ENCODE peak calls at places on chromosomes 4 and X, in seven cellular contexts. One of them, this sample, is unnamed.

GRCh38 chrX:30261012-30261411 is 14.1 kb downstream of the MAGEB1 start:
- DNase-seq in GM12865: no peak
- DNase-seq in osteocyte: no peak
- DNase-seq in GM20000: no peak
- DNase-seq in lung: no peak
- DNase-seq in lower leg skin: no peak
- DNase-seq in Peyer's patch: no peak
- DNase-seq in this sample: no peak

GRCh38 chrX:155747520-155747919 is 133.6 kb upstream of the VAMP7 start:
- DNase-seq in GM20000: no peak
- DNase-seq in osteocyte: no peak
- DNase-seq in lower leg skin: no peak
- DNase-seq in lung: peak; percentile 64
- DNase-seq in GM12865: no peak
- DNase-seq in Peyer's patch: peak; percentile 57
- DNase-seq in this sample: no peak

GRCh38 chrX:5708209-5708608 is 520.5 kb downstream of the NLGN4X start:
- DNase-seq in lower leg skin: no peak
- DNase-seq in GM20000: no peak
- DNase-seq in osteocyte: no peak
- DNase-seq in GM12865: no peak
- DNase-seq in lung: no peak
- DNase-seq in Peyer's patch: no peak
- DNase-seq in this sample: no peak

GRCh38 chr4:138875886-138876608 is 139.5 kb upstream of the NOCT start:
- DNase-seq in GM12865: no peak
- DNase-seq in lung: no peak
- DNase-seq in Peyer's patch: no peak
- DNase-seq in osteocyte: no peak
- DNase-seq in lower leg skin: no peak
- DNase-seq in GM20000: no peak
- DNase-seq in this sample: no peak

GRCh38 chr4:162163892-162164759 is at the start of gene FSTL5:
- DNase-seq in GM12865: peak; percentile 67
- DNase-seq in osteocyte: no peak
- DNase-seq in Peyer's patch: peak; percentile 50
- DNase-seq in lower leg skin: peak; percentile 14
- DNase-seq in lung: peak; percentile 51
- DNase-seq in GM20000: peak; percentile 14
- DNase-seq in this sample: peak; percentile 42

GRCh38 chrX:69095260-69095659 is 70.0 kb downstream of the PJA1 start:
- DNase-seq in GM20000: no peak
- DNase-seq in GM12865: no peak
- DNase-seq in Peyer's patch: no peak
- DNase-seq in lung: no peak
- DNase-seq in osteocyte: no peak
- DNase-seq in lower leg skin: no peak
- DNase-seq in this sample: no peak

GRCh38 chr4:172997851-172998250 is 170.8 kb upstream of the GALNT7 start:
- DNase-seq in GM20000: no peak
- DNase-seq in osteocyte: no peak
- DNase-seq in GM12865: no peak
- DNase-seq in Peyer's patch: no peak
- DNase-seq in lower leg skin: no peak
- DNase-seq in lung: no peak
- DNase-seq in this sample: no peak

GRCh38 chr4:169988252-169988651 is 37.9 kb downstream of the MFAP3L start:
- DNase-seq in GM12865: no peak
- DNase-seq in Peyer's patch: no peak
- DNase-seq in lower leg skin: no peak
- DNase-seq in GM20000: no peak
- DNase-seq in lung: no peak
- DNase-seq in osteocyte: no peak
- DNase-seq in this sample: no peak

GRCh38 chrX:16171944-16172343 is 4.7 kb downstream of the MAGEB17 start:
- DNase-seq in osteocyte: no peak
- DNase-seq in lung: no peak
- DNase-seq in GM12865: no peak
- DNase-seq in lower leg skin: no peak
- DNase-seq in Peyer's patch: no peak
- DNase-seq in GM20000: no peak
- DNase-seq in this sample: no peak

GRCh38 chr4:128353791-128354190 is 66.2 kb upstream of the PGRMC2 start:
- DNase-seq in lower leg skin: no peak
- DNase-seq in GM20000: no peak
- DNase-seq in lung: no peak
- DNase-seq in osteocyte: no peak
- DNase-seq in Peyer's patch: no peak
- DNase-seq in GM12865: no peak
- DNase-seq in this sample: no peak

GRCh38 chr4:155442267-155443105 is 65.7 kb upstream of the MAP9 start:
- DNase-seq in Peyer's patch: peak; percentile 67
- DNase-seq in GM12865: peak; percentile 59
- DNase-seq in lung: peak; percentile 80
- DNase-seq in lower leg skin: peak; percentile 75
- DNase-seq in osteocyte: peak; percentile 92
- DNase-seq in GM20000: peak; percentile 59
- DNase-seq in this sample: peak; percentile 53

GRCh38 chr4:6463311-6464289 is 8.8 kb downstream of the PPP2R2C start:
- DNase-seq in lower leg skin: no peak
- DNase-seq in lung: no peak
- DNase-seq in GM12865: no peak
- DNase-seq in osteocyte: peak; percentile 78
- DNase-seq in GM20000: no peak
- DNase-seq in Peyer's patch: no peak
- DNase-seq in this sample: peak; percentile 16

GRCh38 chr4:40316782-40317635 is 18.1 kb upstream of the CHRNA9 start:
- DNase-seq in lung: peak; percentile 66
- DNase-seq in lower leg skin: peak; percentile 31
- DNase-seq in GM20000: peak; percentile 61
- DNase-seq in Peyer's patch: peak; percentile 67
- DNase-seq in GM12865: peak; percentile 88
- DNase-seq in osteocyte: peak; percentile 88
- DNase-seq in this sample: peak; percentile 69

GRCh38 chrX:20530319-20530979 is 263.7 kb upstream of the RPS6KA3 start:
- DNase-seq in GM20000: peak; percentile 14
- DNase-seq in osteocyte: no peak
- DNase-seq in GM12865: peak; percentile 44
- DNase-seq in lower leg skin: peak; percentile 43
- DNase-seq in Peyer's patch: no peak
- DNase-seq in lung: peak; percentile 52
- DNase-seq in this sample: peak; percentile 17

GRCh38 chr4:151581575-151581974 is 172.6 kb downstream of the FHIP1A start:
- DNase-seq in lung: no peak
- DNase-seq in lower leg skin: no peak
- DNase-seq in GM20000: no peak
- DNase-seq in Peyer's patch: no peak
- DNase-seq in osteocyte: no peak
- DNase-seq in GM12865: no peak
- DNase-seq in this sample: no peak

GRCh38 chr4:126715067-126715466 is 917.7 kb upstream of the INTU start:
- DNase-seq in GM12865: no peak
- DNase-seq in lung: no peak
- DNase-seq in Peyer's patch: no peak
- DNase-seq in osteocyte: no peak
- DNase-seq in lower leg skin: no peak
- DNase-seq in GM20000: no peak
- DNase-seq in this sample: no peak

GRCh38 chr4:72983706-72984105 is 85.8 kb downstream of the COX18 start:
- DNase-seq in GM20000: no peak
- DNase-seq in GM12865: no peak
- DNase-seq in lung: no peak
- DNase-seq in osteocyte: no peak
- DNase-seq in Peyer's patch: no peak
- DNase-seq in lower leg skin: no peak
- DNase-seq in this sample: no peak

GRCh38 chr4:121794505-121795192 is 6.5 kb upstream of the EXOSC9 start:
- DNase-seq in GM20000: no peak
- DNase-seq in GM12865: no peak
- DNase-seq in osteocyte: no peak
- DNase-seq in lower leg skin: no peak
- DNase-seq in lung: no peak
- DNase-seq in Peyer's patch: no peak
- DNase-seq in this sample: no peak

GRCh38 chrX:46386511-46386910 is 158.7 kb downstream of the ZNF674 start:
- DNase-seq in Peyer's patch: no peak
- DNase-seq in GM20000: no peak
- DNase-seq in osteocyte: no peak
- DNase-seq in GM12865: no peak
- DNase-seq in lung: no peak
- DNase-seq in lower leg skin: no peak
- DNase-seq in this sample: no peak
- TF ChIP-seq CTCF in Peyer's patch: no peak
- TF ChIP-seq CTCF in GM20000: no peak
- TF ChIP-seq CTCF in osteocyte: peak; percentile 26
- TF ChIP-seq CTCF in GM12865: peak; percentile 20
- TF ChIP-seq CTCF in lung: no peak
- TF ChIP-seq CTCF in lower leg skin: no peak
- TF ChIP-seq CTCF in this sample: peak; percentile 12

DNA sequence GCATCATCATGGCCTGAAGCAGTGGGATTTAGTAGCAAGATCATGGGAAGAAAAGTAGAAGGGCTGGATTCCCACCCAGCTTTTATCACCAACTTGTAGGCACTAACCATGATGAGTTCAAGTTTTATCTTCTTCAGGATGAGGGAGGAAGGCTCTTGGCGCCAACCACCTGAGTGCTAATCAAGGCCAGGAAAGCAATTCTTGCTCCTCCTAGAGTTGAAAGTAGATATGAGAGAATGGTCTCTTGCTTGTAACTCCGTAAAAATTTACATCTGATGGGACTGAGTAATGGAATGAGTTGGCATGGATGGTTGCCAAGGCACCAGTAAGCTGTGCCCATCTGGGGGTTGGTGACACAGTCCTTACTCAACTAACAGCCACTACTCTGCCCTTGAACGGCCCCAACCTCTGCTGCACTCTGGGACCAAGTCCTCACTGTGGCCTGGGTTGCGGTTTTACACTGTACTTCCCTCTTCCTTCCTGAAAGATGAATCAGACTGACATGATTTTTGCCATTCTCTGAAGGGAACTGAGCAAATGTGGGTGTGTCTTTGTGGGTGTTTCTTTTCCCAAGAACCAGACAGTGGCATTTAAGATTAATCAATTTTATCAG is 39.4 kb upstream of the NDP start:
- DNase-seq in Peyer's patch: no peak
- DNase-seq in GM20000: no peak
- DNase-seq in lower leg skin: peak; percentile 21
- DNase-seq in GM12865: no peak
- DNase-seq in osteocyte: no peak
- DNase-seq in lung: peak; percentile 39
- DNase-seq in this sample: no peak
- TF ChIP-seq CTCF in Peyer's patch: no peak
- TF ChIP-seq CTCF in GM20000: no peak
- TF ChIP-seq CTCF in lower leg skin: no peak
- TF ChIP-seq CTCF in GM12865: no peak
- TF ChIP-seq CTCF in osteocyte: no peak
- TF ChIP-seq CTCF in lung: no peak
- TF ChIP-seq CTCF in this sample: no peak

GRCh38 chr4:140400111-140400510 is 26.7 kb downstream of the SCOC start:
- DNase-seq in GM20000: no peak
- DNase-seq in osteocyte: no peak
- DNase-seq in lung: no peak
- DNase-seq in Peyer's patch: no peak
- DNase-seq in GM12865: no peak
- DNase-seq in lower leg skin: no peak
- DNase-seq in this sample: no peak

DNA sequence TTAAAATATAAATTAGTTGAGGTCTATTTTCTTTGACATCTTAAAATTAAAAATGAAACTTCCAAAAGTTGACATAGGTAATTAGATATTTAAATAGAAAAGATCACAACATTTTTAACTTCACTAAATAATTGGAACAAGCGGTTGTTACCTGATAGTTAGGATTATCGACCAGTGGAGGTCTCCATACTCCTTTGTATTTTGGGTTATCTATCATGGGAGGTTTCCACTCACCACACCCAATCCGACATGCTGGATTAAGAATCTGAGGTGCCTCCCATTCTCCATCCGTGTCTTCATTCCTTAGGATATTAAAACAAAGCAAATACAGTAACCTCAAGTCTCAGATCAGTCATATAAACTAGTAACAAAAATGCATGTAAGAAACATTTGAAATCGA is 22.2 kb downstream of the SCOC start:
- DNase-seq in lower leg skin: no peak
- DNase-seq in lung: no peak
- DNase-seq in osteocyte: no peak
- DNase-seq in GM20000: no peak
- DNase-seq in GM12865: no peak
- DNase-seq in Peyer's patch: no peak
- DNase-seq in this sample: no peak
- TF ChIP-seq CTCF in lower leg skin: no peak
- TF ChIP-seq CTCF in lung: no peak
- TF ChIP-seq CTCF in osteocyte: no peak
- TF ChIP-seq CTCF in GM20000: no peak
- TF ChIP-seq CTCF in GM12865: no peak
- TF ChIP-seq CTCF in Peyer's patch: no peak
- TF ChIP-seq CTCF in this sample: no peak

GRCh38 chr4:178083968-178084367 is 641.7 kb upstream of the AGA start:
- DNase-seq in GM20000: no peak
- DNase-seq in GM12865: no peak
- DNase-seq in Peyer's patch: no peak
- DNase-seq in lung: no peak
- DNase-seq in lower leg skin: no peak
- DNase-seq in osteocyte: no peak
- DNase-seq in this sample: no peak
- TF ChIP-seq CTCF in GM20000: no peak
- TF ChIP-seq CTCF in GM12865: no peak
- TF ChIP-seq CTCF in Peyer's patch: no peak
- TF ChIP-seq CTCF in lung: no peak
- TF ChIP-seq CTCF in lower leg skin: no peak
- TF ChIP-seq CTCF in osteocyte: no peak
- TF ChIP-seq CTCF in this sample: no peak